ENCODE peak calls at places on chromosomes 16 and 17, in ten cellular contexts. K, E, B, T, H, M, J, X, N and V are unnamed samples.
A peak's percentile ranks its signal among the peaks of the same experiment; 100 is the strongest.

GRCh38 chr16:70770968-70771552 is 29.9 kb downstream of the VAC14 start:
- DNase-seq in E (peak; percentile 64), X (peak; percentile 54), M (peak; percentile 67), H (peak; percentile 76), J (no peak), K (peak; percentile 66), N (peak; percentile 77), B (peak; percentile 39), T (peak; percentile 67), V (peak; percentile 48)

GRCh38 chr16:5003828-5004227 is 29.9 kb downstream of the NAGPA start:
- DNase-seq in H (no peak), E (no peak), K (no peak), N (no peak), M (no peak), X (no peak), B (no peak), J (no peak), T (no peak), V (no peak)

GRCh38 chr17:38456031-38456815 is 28.0 kb downstream of the ARHGAP23 start:
- DNase-seq in K (no peak), J (no peak), T (no peak), E (no peak), X (no peak), N (no peak), B (no peak), M (no peak), H (no peak), V (no peak)

GRCh38 chr17:30323262-30323894 is 10.5 kb downstream of the TMIGD1 start:
- DNase-seq in E (no peak), X (no peak), J (no peak), B (no peak), H (no peak), K (no peak), T (no peak), M (peak; percentile 92), N (no peak), V (no peak)

GRCh38 chr17:64155751-64156544 is 26.0 kb upstream of the ERN1 start:
- DNase-seq in T (peak; percentile 75), E (no peak), N (no peak), H (peak; percentile 50), M (no peak), J (peak; percentile 91), K (peak; percentile 44), B (peak; percentile 45), X (peak; percentile 61), V (no peak)

GRCh38 chr16:86010680-86011141 is 111.7 kb downstream of the IRF8 start:
- DNase-seq in H (no peak), K (no peak), B (no peak), M (no peak), X (no peak), N (no peak), T (no peak), E (no peak), J (no peak), V (no peak)

GRCh38 chr16:4681471-4682083 is 11.8 kb upstream of the NUDT16L1 start:
- DNase-seq in N (no peak), B (no peak), M (no peak), E (no peak), T (no peak), K (no peak), H (no peak), J (no peak), X (no peak), V (no peak)

GRCh38 chr17:75380315-75380714 is 25.2 kb downstream of the GRB2 start:
- DNase-seq in J (no peak), H (no peak), E (no peak), B (no peak), M (no peak), K (no peak), N (no peak), X (peak; percentile 77), T (no peak), V (no peak)

GRCh38 chr17:81158688-81159590 is 6.4 kb upstream of the PVALEF start:
- DNase-seq in N (no peak), K (no peak), B (no peak), T (peak; percentile 8), M (no peak), X (no peak), E (no peak), J (no peak), H (no peak), V (no peak)

GRCh38 chr17:81157848-81158687 is 7.2 kb upstream of the PVALEF start:
- DNase-seq in J (no peak), K (no peak), M (no peak), B (no peak), E (no peak), X (no peak), N (no peak), H (no peak), T (peak; percentile 7), V (no peak)

GRCh38 chr17:81160306-81160705 is 5.0 kb upstream of the PVALEF start:
- DNase-seq in K (peak; percentile 51), B (no peak), H (no peak), E (no peak), M (no peak), J (no peak), T (peak; percentile 49), N (no peak), X (no peak), V (no peak)

GRCh38 chr17:81160747-81161453 is 4.4 kb upstream of the PVALEF start:
- DNase-seq in E (no peak), M (no peak), H (no peak), B (no peak), T (no peak), N (no peak), J (no peak), X (no peak), K (no peak), V (no peak)

GRCh38 chr17:81159611-81160265 is 5.6 kb upstream of the PVALEF start:
- DNase-seq in M (no peak), B (no peak), H (no peak), K (no peak), N (no peak), X (no peak), E (no peak), J (no peak), T (peak; percentile 12), V (no peak)
- H3K4me3 ChIP-seq in M (no peak overlapping the region), B (no peak overlapping the region), H (peak overlapping the region; percentile 7), K (peak overlapping the region; percentile 55), N (no peak overlapping the region), X (no peak overlapping the region), E (no peak overlapping the region), J (peak overlapping the region; percentile 26), T (peak overlapping the region; percentile 52), V (no peak overlapping the region)

DNA sequence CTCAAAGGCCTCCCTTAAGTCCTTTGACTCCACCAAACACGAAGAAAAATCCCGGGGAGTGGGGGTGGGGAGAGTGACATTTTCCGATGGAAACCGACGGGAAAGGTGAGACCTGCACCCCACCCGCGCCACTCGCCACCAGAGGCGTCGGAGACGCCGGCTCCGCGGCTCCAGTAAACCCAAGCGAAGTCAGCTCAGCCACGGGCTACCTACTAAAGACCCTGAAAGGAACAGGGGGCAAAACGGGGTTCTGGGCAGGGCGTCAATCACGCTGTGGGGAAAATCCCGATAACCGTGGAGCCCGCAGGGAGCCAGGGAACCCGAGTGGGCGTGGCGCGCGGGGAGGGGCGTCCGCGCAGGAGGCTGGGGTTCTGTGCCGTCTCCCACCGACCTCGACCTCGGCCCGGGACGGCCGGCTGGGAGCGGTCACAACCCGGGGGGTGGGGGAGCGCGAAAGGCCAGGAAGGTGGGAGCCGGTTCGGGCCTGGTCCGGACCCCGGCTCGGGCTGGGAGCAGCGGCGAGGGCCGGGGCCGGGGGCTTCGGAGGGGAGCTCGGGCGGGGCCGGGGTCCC is 565 bp downstream of the WDR45B start:
- DNase-seq in K (peak; percentile 41), J (peak; percentile 69), N (peak; percentile 34), H (no peak), E (peak; percentile 39), T (peak; percentile 53), X (no peak), M (no peak), B (no peak), V (no peak)
- TF ChIP-seq CTCF in K (no peak), J (no peak), N (no peak), H (no peak), E (no peak), T (no peak), X (no peak), M (no peak), B (peak; percentile 12), V (peak; percentile 23)

DNA sequence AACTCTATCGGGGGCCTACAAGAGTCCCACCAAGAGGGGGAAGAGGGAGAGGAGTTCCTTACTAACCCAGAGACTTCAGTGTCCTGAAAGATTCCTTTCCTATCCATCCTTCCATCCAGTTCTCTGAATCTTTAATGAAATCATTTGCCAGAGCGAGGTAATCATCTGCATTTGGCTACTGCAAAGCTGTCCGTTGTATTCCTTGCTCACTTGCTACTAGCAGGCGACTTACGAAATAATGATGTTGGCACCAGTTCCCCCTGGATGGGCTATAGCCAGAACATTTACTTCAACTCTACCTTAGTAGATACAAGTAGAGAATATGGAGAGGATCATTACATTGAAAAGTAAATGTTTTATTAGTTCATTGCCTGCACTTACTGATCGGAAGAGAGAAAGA is 70.0 kb downstream of the CDK12 start:
- DNase-seq in E (no peak), J (no peak), B (no peak), N (no peak), X (no peak), T (no peak), K (no peak), H (no peak), M (no peak), V (no peak)
- H3K36me3 ChIP-seq in E (peaks cover 8% of the 10 kb centered on the region), J (peaks cover 8% of the 10 kb centered on the region), B (peaks cover 8% of the 10 kb centered on the region), N (peaks cover 12% of the 10 kb centered on the region), X (peaks cover 21% of the 10 kb centered on the region), T (peaks cover 68% of the 10 kb centered on the region), K (peaks cover 12% of the 10 kb centered on the region), H (no peaks in the 10 kb centered on the region), M (peaks cover 10% of the 10 kb centered on the region), V (peaks cover 6% of the 10 kb centered on the region)

GRCh38 chr17:8225813-8226535 is 15.6 kb upstream of the AURKB start:
- DNase-seq in T (peak; percentile 31), K (peak; percentile 54), H (peak; percentile 69), M (no peak), E (peak; percentile 94), J (no peak), B (peak; percentile 79), X (peak; percentile 84), N (peak; percentile 85), V (no peak)
- H3K4me3 ChIP-seq in T (peak overlapping the region; percentile 55), K (no peak overlapping the region), H (peak overlapping the region; percentile 24), M (no peak overlapping the region), E (peak overlapping the region; percentile 47), J (peak overlapping the region; percentile 39), B (peak overlapping the region; percentile 57), X (peak overlapping the region; percentile 43), N (peak overlapping the region; percentile 58), V (peak overlapping the region; percentile 19)